ENCODE peak calls at places on chromosomes 16 and 17, in seven cellular contexts. K is ELR; N is myocyte; O is HFFc6; V is activated T-helper 9 cell treated with anti-CD3 and anti-CD28 coated beads, Interleukin-2, amount 50 U/mL, for 16 hours; E is foreskin fibroblast; Z is stimulated activated CD4-positive, alpha-beta T cell treated with anti-CD3 and anti-CD28 coated beads, TNF-alpha, amount 100 ng/mL, for 4 hours. W is an unnamed sample.

GRCh38 chr16:19168173-19169080 is at the start of gene SYT17:
- DNase-seq in N (peak; percentile 24), E (no peak), V (no peak), O (no peak), Z (no peak), K (peak; percentile 10), W (no peak)

GRCh38 chr17:40600486-40601046 is 35.3 kb upstream of the CCR7 start:
- DNase-seq in K (no peak), O (no peak), Z (no peak), V (no peak), E (no peak), N (no peak), W (no peak)

GRCh38 chr17:44067547-44067945 is 1.1 kb upstream of the LSM12 start:
- DNase-seq in O (no peak), E (no peak), Z (no peak), K (no peak), N (no peak), V (no peak), W (no peak)

GRCh38 chr17:41796066-41796895 is 9.8 kb upstream of the JUP start:
- DNase-seq in E (no peak), K (no peak), O (no peak), V (no peak), Z (no peak), N (no peak), W (peak; percentile 84)

GRCh38 chr16:53052519-53053501 is at the start of gene CHD9NB:
- DNase-seq in K (peak; percentile 75), V (no peak), E (peak; percentile 91), O (peak; percentile 93), Z (no peak), N (peak; percentile 75), W (peak; percentile 74)

GRCh38 chr16:67088551-67088950 is 21.2 kb upstream of the PHAF1 start:
- DNase-seq in Z (no peak), O (no peak), V (no peak), E (no peak), K (no peak), N (no peak), W (no peak)

GRCh38 chr17:1422907-1423306 is 22.9 kb upstream of the YWHAE start:
- DNase-seq in Z (no peak), O (peak; percentile 92), K (peak; percentile 99), N (peak; percentile 69), V (no peak), E (peak; percentile 93), W (no peak)

GRCh38 chr17:2954898-2955445 is 108.4 kb downstream of the OR1D5 start:
- DNase-seq in Z (no peak), K (peak; percentile 85), N (peak; percentile 85), V (no peak), E (peak; percentile 91), O (peak; percentile 92), W (peak; percentile 28)

GRCh38 chr16:11949527-11949926 is 7.7 kb upstream of the NPIPB2 start:
- DNase-seq in N (peak; percentile 57), K (peak; percentile 68), V (no peak), E (peak; percentile 50), Z (no peak), O (peak; percentile 51), W (peak; percentile 56)

GRCh38 chr16:82628741-82629140 is 2.0 kb downstream of the CDH13 start:
- DNase-seq in V (no peak), Z (no peak), E (no peak), N (peak; percentile 32), K (peak; percentile 23), O (no peak), W (no peak)

GRCh38 chr17:76458580-76459490 is 5.9 kb upstream of the UBE2O start:
- DNase-seq in E (peak; percentile 46), V (no peak), O (peak; percentile 54), K (peak; percentile 84), N (peak; percentile 62), Z (no peak), W (peak; percentile 79)

GRCh38 chr17:67467500-67468481 is 90.7 kb downstream of the PITPNC1 start:
- DNase-seq in K (no peak), Z (no peak), V (no peak), E (no peak), N (peak; percentile 96), O (no peak), W (no peak)

GRCh38 chr16:64590516-64590915 is 531.3 kb downstream of the CDH11 start:
- DNase-seq in N (peak; percentile 81), O (peak; percentile 39), V (no peak), E (no peak), K (peak; percentile 0), Z (no peak), W (no peak)

GRCh38 chr16:85310868-85311585 is 198.8 kb upstream of the CIBAR2 start:
- DNase-seq in O (no peak), E (no peak), V (no peak), Z (no peak), N (peak; percentile 73), K (no peak), W (no peak)

GRCh38 chr17:80501739-80502577 is 25.6 kb upstream of the NPTX1 start:
- DNase-seq in V (no peak), E (no peak), O (peak; percentile 37), K (peak; percentile 94), Z (no peak), N (peak; percentile 55), W (no peak)

GRCh38 chr17:75571197-75571884 is 16.3 kb upstream of the MYO15B start:
- DNase-seq in O (no peak), K (peak; percentile 48), N (no peak), E (peak; percentile 24), Z (no peak), V (no peak), W (no peak)

GRCh38 chr16:83211711-83212110 is 584.9 kb downstream of the CDH13 start:
- DNase-seq in K (no peak), O (no peak), N (no peak), V (no peak), Z (no peak), E (no peak), W (no peak)

GRCh38 chr16:87723224-87723619 is 42.6 kb downstream of the KLHDC4 start:
- DNase-seq in N (peak; percentile 98), K (no peak), O (peak; percentile 6), E (peak; percentile 71), V (no peak), Z (no peak), W (no peak)

GRCh38 chr17:78934681-78935418 is 9.7 kb upstream of the TIMP2 start:
- DNase-seq in Z (no peak), N (peak; percentile 61), V (no peak), E (no peak), K (peak; percentile 40), O (no peak), W (no peak)

GRCh38 chr16:70679653-70680494 is 6.0 kb downstream of the MTSS2 start:
- DNase-seq in Z (no peak), E (no peak), V (no peak), O (no peak), K (no peak), N (no peak), W (no peak)

GRCh38 chr17:29148790-29149430 is 31.3 kb downstream of the MYO18A start:
- DNase-seq in Z (peak; percentile 83), E (peak; percentile 92), K (peak; percentile 95), V (peak; percentile 89), O (peak; percentile 78), N (peak; percentile 94), W (peak; percentile 96)

GRCh38 chr17:66667491-66668030 is 167.4 kb upstream of the CACNG5 start:
- DNase-seq in E (no peak), O (no peak), N (no peak), K (no peak), V (peak; percentile 62), Z (peak; percentile 57), W (no peak)

GRCh38 chr16:2082171-2082982 is 34.6 kb downstream of the TSC2 start:
- DNase-seq in N (no peak), E (no peak), V (no peak), Z (no peak), K (no peak), O (no peak), W (no peak)

GRCh38 chr17:8985054-8985701 is 19.7 kb upstream of the PIK3R5 start:
- DNase-seq in Z (no peak), N (no peak), E (no peak), V (no peak), O (no peak), K (no peak), W (no peak)

GRCh38 chr16:10895053-10895946 is 18.3 kb downstream of the CIITA start:
- DNase-seq in O (no peak), K (peak; percentile 43), E (peak; percentile 21), N (peak; percentile 70), Z (no peak), V (no peak), W (no peak)

GRCh38 chr17:7241047-7241733 is 1.1 kb downstream of the GABARAP start:
- DNase-seq in N (peak; percentile 61), Z (no peak), V (no peak), E (no peak), K (no peak), O (no peak), W (no peak)

GRCh38 chr17:64152428-64153125 is 22.6 kb upstream of the ERN1 start:
- DNase-seq in V (no peak), E (no peak), O (no peak), N (peak; percentile 54), Z (no peak), K (no peak), W (no peak)

GRCh38 chr16:15769239-15769638 is 87.6 kb downstream of the MYH11 start:
- DNase-seq in E (no peak), Z (no peak), O (no peak), K (no peak), N (no peak), V (no peak), W (no peak)